ENCODE peak calls at places on chromosome 3, in four cellular contexts. One of them, this sample, is unnamed.

GRCh38 chr3:134846943-134847342 is 51.9 kb downstream of the EPHB1 start:
- DNase-seq in H1: no peak
- DNase-seq in K562: no peak
- DNase-seq in GM12878: no peak
- DNase-seq in this sample: no peak

GRCh38 chr3:95394286-95394685 is 1331.4 kb downstream of the NSUN3 start:
- DNase-seq in H1: no peak
- DNase-seq in GM12878: no peak
- DNase-seq in K562: no peak
- DNase-seq in this sample: no peak

GRCh38 chr3:37622999-37623883 is 238.4 kb upstream of the CTDSPL start:
- DNase-seq in GM12878: no peak
- DNase-seq in K562: no peak
- DNase-seq in H1: no peak
- DNase-seq in this sample: no peak

GRCh38 chr3:179840985-179841384 is 188.1 kb downstream of the USP13 start:
- DNase-seq in K562: no peak
- DNase-seq in GM12878: no peak
- DNase-seq in H1: no peak
- DNase-seq in this sample: no peak

GRCh38 chr3:190053919-190054672 is 66.6 kb downstream of the P3H2 start:
- DNase-seq in K562: no peak
- DNase-seq in GM12878: no peak
- DNase-seq in H1: no peak
- DNase-seq in this sample: no peak

GRCh38 chr3:27521179-27521871 is 37.1 kb upstream of the SLC4A7 start:
- DNase-seq in H1: no peak
- DNase-seq in K562: no peak
- DNase-seq in GM12878: no peak
- DNase-seq in this sample: no peak

GRCh38 chr3:179321585-179322322 is 1.1 kb upstream of the ZNF639 start:
- DNase-seq in K562: peak; percentile 71
- DNase-seq in GM12878: no peak
- DNase-seq in H1: no peak
- DNase-seq in this sample: peak; percentile 56

GRCh38 chr3:126389112-126389791 is 5.5 kb upstream of the CFAP100 start:
- DNase-seq in K562: peak; percentile 77
- DNase-seq in GM12878: no peak
- DNase-seq in H1: peak; percentile 86
- DNase-seq in this sample: peak; percentile 93

GRCh38 chr3:65907232-65908130 is 131.2 kb downstream of the MAGI1 start:
- DNase-seq in H1: no peak
- DNase-seq in K562: no peak
- DNase-seq in GM12878: no peak
- DNase-seq in this sample: no peak

GRCh38 chr3:128496602-128497304 is 3.8 kb upstream of the GATA2 start:
- DNase-seq in GM12878: no peak
- DNase-seq in H1: no peak
- DNase-seq in K562: peak; percentile 67
- DNase-seq in this sample: peak; percentile 73

GRCh38 chr3:179967622-179968021 is 69.1 kb downstream of the PEX5L start:
- DNase-seq in K562: no peak
- DNase-seq in GM12878: no peak
- DNase-seq in H1: no peak
- DNase-seq in this sample: no peak

GRCh38 chr3:147395975-147396708 is 10.2 kb downstream of the ZIC4 start:
- DNase-seq in K562: no peak
- DNase-seq in GM12878: no peak
- DNase-seq in H1: no peak
- DNase-seq in this sample: no peak

GRCh38 chr3:124837730-124838186 is 49.4 kb downstream of the ITGB5 start:
- DNase-seq in K562: peak; percentile 15
- DNase-seq in GM12878: no peak
- DNase-seq in H1: no peak
- DNase-seq in this sample: peak; percentile 82

GRCh38 chr3:8143186-8143585 is 358.4 kb upstream of the LMCD1 start:
- DNase-seq in K562: no peak
- DNase-seq in H1: no peak
- DNase-seq in GM12878: no peak
- DNase-seq in this sample: no peak

GRCh38 chr3:18027161-18027939 is 284.9 kb upstream of the TBC1D5 start:
- DNase-seq in H1: no peak
- DNase-seq in GM12878: no peak
- DNase-seq in K562: peak; percentile 5
- DNase-seq in this sample: no peak

GRCh38 chr3:35633332-35634124 is 5.8 kb upstream of the ARPP21 start:
- DNase-seq in GM12878: no peak
- DNase-seq in H1: no peak
- DNase-seq in K562: no peak
- DNase-seq in this sample: no peak

GRCh38 chr3:16369247-16369646 is 104.2 kb downstream of the OXNAD1 start:
- DNase-seq in K562: no peak
- DNase-seq in GM12878: no peak
- DNase-seq in H1: no peak
- DNase-seq in this sample: no peak

GRCh38 chr3:66386925-66387650 is 113.7 kb downstream of the LRIG1 start:
- DNase-seq in GM12878: peak; percentile 65
- DNase-seq in K562: no peak
- DNase-seq in H1: no peak
- DNase-seq in this sample: no peak

GRCh38 chr3:113535898-113536297 is 3.5 kb downstream of the SIDT1 start:
- DNase-seq in K562: peak; percentile 7
- DNase-seq in H1: no peak
- DNase-seq in GM12878: no peak
- DNase-seq in this sample: peak; percentile 23

GRCh38 chr3:126285369-126285768 is 71.8 kb downstream of the KLF15 start:
- DNase-seq in GM12878: no peak
- DNase-seq in H1: no peak
- DNase-seq in K562: no peak
- DNase-seq in this sample: no peak

GRCh38 chr3:184636774-184637316 is 75.0 kb downstream of the MAGEF1 start:
- DNase-seq in GM12878: no peak
- DNase-seq in H1: no peak
- DNase-seq in K562: no peak
- DNase-seq in this sample: peak; percentile 38

GRCh38 chr3:89164774-89165173 is 57.4 kb downstream of the EPHA3 start:
- DNase-seq in K562: no peak
- DNase-seq in H1: no peak
- DNase-seq in GM12878: no peak
- DNase-seq in this sample: no peak

GRCh38 chr3:97872209-97873042 is 50.6 kb downstream of the CRYBG3 start:
- DNase-seq in H1: no peak
- DNase-seq in K562: no peak
- DNase-seq in GM12878: no peak
- DNase-seq in this sample: peak; percentile 19

GRCh38 chr3:99172736-99173657 is 271.5 kb upstream of the DCBLD2 start:
- DNase-seq in K562: peak; percentile 37
- DNase-seq in H1: no peak
- DNase-seq in GM12878: peak; percentile 9
- DNase-seq in this sample: peak; percentile 36

GRCh38 chr3:178076718-178077117 is 459.5 kb upstream of the KCNMB2 start:
- DNase-seq in K562: no peak
- DNase-seq in GM12878: no peak
- DNase-seq in H1: no peak
- DNase-seq in this sample: no peak

GRCh38 chr3:81726735-81727134 is 34.7 kb downstream of the GBE1 start:
- DNase-seq in H1: no peak
- DNase-seq in K562: no peak
- DNase-seq in GM12878: no peak
- DNase-seq in this sample: no peak

GRCh38 chr3:28476194-28476593 is 127.6 kb upstream of the AZI2 start:
- DNase-seq in H1: no peak
- DNase-seq in GM12878: peak; percentile 5
- DNase-seq in K562: peak; percentile 22
- DNase-seq in this sample: peak; percentile 58

GRCh38 chr3:16452265-16452664 is 61.2 kb downstream of the RFTN1 start:
- DNase-seq in K562: no peak
- DNase-seq in GM12878: no peak
- DNase-seq in H1: no peak
- DNase-seq in this sample: no peak

GRCh38 chr3:192641911-192642310 is 85.4 kb downstream of the FGF12 start:
- DNase-seq in K562: no peak
- DNase-seq in H1: no peak
- DNase-seq in GM12878: no peak
- DNase-seq in this sample: no peak

GRCh38 chr3:60250210-60250609 is 1001.0 kb downstream of the FHIT start:
- DNase-seq in H1: no peak
- DNase-seq in K562: no peak
- DNase-seq in GM12878: no peak
- DNase-seq in this sample: no peak

GRCh38 chr3:143699351-143699750 is 148.9 kb downstream of the SLC9A9 start:
- DNase-seq in K562: no peak
- DNase-seq in H1: no peak
- DNase-seq in GM12878: no peak
- DNase-seq in this sample: no peak

GRCh38 chr3:108804956-108805355 is 17.6 kb upstream of the TRAT1 start:
- DNase-seq in GM12878: no peak
- DNase-seq in H1: no peak
- DNase-seq in K562: no peak
- DNase-seq in this sample: no peak

GRCh38 chr3:197297476-197298340 is 704 bp downstream of the DLG1 start:
- DNase-seq in GM12878: no peak
- DNase-seq in K562: peak; percentile 95
- DNase-seq in H1: peak; percentile 65
- DNase-seq in this sample: peak; percentile 95

GRCh38 chr3:135018171-135018923 is 223.3 kb downstream of the EPHB1 start:
- DNase-seq in GM12878: no peak
- DNase-seq in K562: no peak
- DNase-seq in H1: no peak
- DNase-seq in this sample: no peak

GRCh38 chr3:158819282-158819681 is 17.4 kb downstream of the MFSD1 start:
- DNase-seq in H1: no peak
- DNase-seq in GM12878: no peak
- DNase-seq in K562: no peak
- DNase-seq in this sample: no peak

GRCh38 chr3:154851644-154852043 is 228.5 kb upstream of the MME start:
- DNase-seq in H1: no peak
- DNase-seq in GM12878: no peak
- DNase-seq in K562: no peak
- DNase-seq in this sample: no peak

GRCh38 chr3:183826448-183826847 is 1.1 kb upstream of the MAP6D1 start:
- DNase-seq in H1: no peak
- DNase-seq in GM12878: no peak
- DNase-seq in K562: no peak
- DNase-seq in this sample: no peak

GRCh38 chr3:63135362-63135761 is 142.7 kb upstream of the SYNPR start:
- DNase-seq in GM12878: no peak
- DNase-seq in K562: no peak
- DNase-seq in H1: no peak
- DNase-seq in this sample: no peak
- TF ChIP-seq NRF1 in GM12878: no peak
- TF ChIP-seq NRF1 in K562: no peak
- TF ChIP-seq NRF1 in H1: no peak
- TF ChIP-seq NRF1 in this sample: no peak

GRCh38 chr3:186303985-186304384 is 58.0 kb downstream of the DGKG start:
- DNase-seq in GM12878: no peak
- DNase-seq in H1: no peak
- DNase-seq in K562: no peak
- DNase-seq in this sample: no peak

GRCh38 chr3:186298876-186299275 is 63.2 kb downstream of the DGKG start:
- DNase-seq in H1: no peak
- DNase-seq in GM12878: no peak
- DNase-seq in K562: no peak
- DNase-seq in this sample: no peak
- TF ChIP-seq GABPA in H1: no peak
- TF ChIP-seq GABPA in GM12878: no peak
- TF ChIP-seq GABPA in K562: no peak
- TF ChIP-seq GABPA in this sample: no peak

GRCh38 chr3:11452312-11452711 is 180.1 kb downstream of the ATG7 start:
- DNase-seq in H1: no peak
- DNase-seq in K562: no peak
- DNase-seq in GM12878: no peak
- DNase-seq in this sample: no peak

GRCh38 chr3:11452988-11453847 is 181.0 kb downstream of the ATG7 start:
- DNase-seq in K562: no peak
- DNase-seq in GM12878: no peak
- DNase-seq in H1: no peak
- DNase-seq in this sample: no peak

GRCh38 chr3:11445883-11446282 is 173.7 kb downstream of the ATG7 start:
- DNase-seq in H1: no peak
- DNase-seq in GM12878: no peak
- DNase-seq in K562: no peak
- DNase-seq in this sample: no peak

DNA sequence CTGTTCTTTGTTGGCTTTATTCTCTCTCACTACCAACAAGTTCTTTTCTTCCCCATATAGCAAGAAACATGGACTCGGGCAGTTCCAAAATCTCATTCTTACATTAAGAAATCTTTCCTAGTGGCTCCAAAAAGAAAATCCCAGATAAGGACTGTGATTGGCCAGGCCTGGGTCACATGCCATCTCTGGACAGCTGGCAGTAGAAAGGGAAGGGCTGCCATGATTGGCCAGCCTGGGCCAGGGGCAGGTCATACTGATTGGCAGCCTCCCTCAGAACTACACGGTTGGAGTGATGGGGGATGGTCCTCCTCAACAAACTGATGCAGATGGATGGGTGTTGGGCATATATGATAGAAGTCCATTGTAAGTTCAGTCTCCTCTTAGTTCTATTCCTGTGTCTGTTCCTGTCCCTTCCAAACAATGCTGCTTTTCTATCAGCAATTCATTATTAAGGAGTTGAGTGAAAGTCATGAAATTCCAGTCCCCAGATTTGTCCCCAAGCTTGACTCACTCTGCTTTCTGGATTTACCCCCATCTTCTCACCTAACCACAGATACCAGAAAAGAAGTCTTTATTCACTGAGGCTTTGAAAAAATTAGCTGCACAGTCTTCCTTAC is 175.5 kb downstream of the ATG7 start:
- DNase-seq in K562: no peak
- DNase-seq in H1: no peak
- DNase-seq in GM12878: no peak
- DNase-seq in this sample: no peak
- TF ChIP-seq NRF1 in K562: no peak
- TF ChIP-seq NRF1 in H1: no peak
- TF ChIP-seq NRF1 in GM12878: no peak
- TF ChIP-seq NRF1 in this sample: no peak

DNA sequence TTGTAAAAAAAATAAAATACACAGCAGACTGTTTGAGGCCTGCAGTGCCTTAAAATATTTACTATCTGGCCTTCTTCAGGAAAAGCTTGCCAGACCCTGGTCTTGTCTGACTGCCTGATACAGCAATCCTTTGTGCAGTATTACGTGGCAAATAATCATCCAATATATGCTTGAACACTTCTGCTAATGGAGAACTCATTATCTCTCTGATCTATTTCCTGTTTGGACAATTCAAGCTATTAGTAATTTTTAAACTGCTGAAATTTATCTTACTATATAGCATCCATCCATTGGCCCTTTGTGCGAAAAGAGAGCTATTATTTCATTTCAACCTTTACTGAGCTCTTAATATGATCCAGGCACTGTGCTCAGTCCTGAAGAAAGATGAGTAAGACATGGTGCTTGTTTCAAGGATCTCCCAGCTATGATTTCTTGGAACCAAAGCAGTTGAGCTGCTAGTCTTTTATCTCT is 15.9 kb downstream of the ATG7 start:
- DNase-seq in GM12878: no peak
- DNase-seq in K562: peak; percentile 41
- DNase-seq in H1: no peak
- DNase-seq in this sample: no peak
- TF ChIP-seq GABPA in GM12878: no peak
- TF ChIP-seq GABPA in K562: no peak
- TF ChIP-seq GABPA in H1: no peak
- TF ChIP-seq GABPA in this sample: no peak